ENCODE peak calls at places on chromosomes 3 and 15, in eight cellular contexts. Q, R, W, I, C, T, M and Y are unnamed samples.

GRCh38 chr3:13626915-13627460 is 78.1 kb downstream of the FBLN2 start:
- DNase-seq in C (no peak), Q (no peak), I (no peak), R (no peak), W (no peak), T (no peak), M (no peak), Y (no peak)

GRCh38 chr3:50008931-50009330 is 69.0 kb downstream of the RBM6 start:
- DNase-seq in M (no peak), C (no peak), I (peak; percentile 4), W (no peak), R (peak; percentile 58), Q (no peak), T (no peak), Y (no peak)

GRCh38 chr3:184085389-184085852 is 11.4 kb upstream of the HTR3E start:
- DNase-seq in R (peak; percentile 36), M (no peak), T (no peak), W (no peak), C (no peak), I (peak; percentile 21), Q (no peak), Y (no peak)

GRCh38 chr15:32671339-32672325 is 30.1 kb downstream of the SCG5 start:
- DNase-seq in I (no peak), T (no peak), M (no peak), W (no peak), C (no peak), R (no peak), Q (no peak), Y (no peak)

GRCh38 chr3:10505050-10505790 is at the start of gene ATP2B2:
- DNase-seq in Q (no peak), I (no peak), T (no peak), M (no peak), W (no peak), C (peak; percentile 61), R (no peak), Y (no peak)

GRCh38 chr3:8900065-8900464 is 63.2 kb downstream of the RAD18 start:
- DNase-seq in W (no peak), M (no peak), R (peak; percentile 47), I (no peak), Q (no peak), C (no peak), T (no peak), Y (no peak)

GRCh38 chr3:34237946-34238345 is 439.5 kb downstream of the PDCD6IP start:
- DNase-seq in W (no peak), I (no peak), M (no peak), Q (no peak), C (no peak), T (no peak), R (no peak), Y (no peak)

GRCh38 chr15:50531763-50532162 is 14.7 kb downstream of the USP50 start:
- DNase-seq in Q (no peak), W (no peak), T (no peak), R (peak; percentile 41), C (no peak), I (no peak), M (no peak), Y (no peak)

GRCh38 chr3:37456270-37456708 is 281.9 kb upstream of the LRRFIP2 start:
- DNase-seq in C (no peak), M (no peak), I (no peak), Q (peak; percentile 84), W (peak; percentile 92), R (no peak), T (no peak), Y (no peak)

GRCh38 chr3:150293401-150294001 is 114.6 kb upstream of the TSC22D2 start:
- DNase-seq in C (no peak), I (no peak), R (peak; percentile 81), T (no peak), M (no peak), W (no peak), Q (no peak), Y (no peak)

DNA sequence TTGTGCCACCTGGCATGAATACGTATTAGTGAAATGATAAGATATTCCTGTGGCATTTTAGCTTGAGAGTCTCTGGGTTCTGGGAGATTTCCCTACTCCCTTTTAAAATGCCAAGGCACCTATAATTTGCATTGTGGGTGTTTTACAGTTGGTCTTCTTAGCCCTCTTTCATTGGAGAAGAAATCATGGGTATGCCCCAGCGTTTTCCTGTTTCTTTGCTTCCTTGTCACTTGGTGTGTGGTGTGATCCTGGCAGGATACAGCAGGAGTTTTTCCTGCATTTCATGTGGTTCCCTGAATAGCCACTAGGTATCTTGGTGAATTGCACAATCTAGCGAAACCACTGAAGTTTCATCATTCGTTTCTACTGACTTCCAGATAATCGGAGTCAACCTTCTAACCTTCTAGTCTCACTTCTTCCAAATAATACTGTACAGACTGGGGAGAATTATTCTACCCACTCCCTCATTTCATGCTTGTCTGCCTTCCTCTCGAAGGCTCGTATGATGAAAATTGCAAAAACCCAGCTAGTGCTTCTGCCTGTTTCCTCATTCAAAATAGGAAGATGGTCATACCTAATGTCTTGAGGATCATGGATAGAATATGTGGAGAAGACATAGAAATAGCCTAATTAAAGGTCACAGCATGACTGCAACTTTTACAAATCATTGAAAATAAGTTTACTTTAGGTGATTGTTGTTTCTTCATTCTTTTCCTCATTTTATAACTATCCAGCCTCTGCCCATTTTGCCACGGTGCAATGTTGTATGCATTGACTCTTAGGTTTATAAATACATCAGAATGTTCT is 2.7 kb downstream of the BHLHE40 start:
- DNase-seq in R (peak; percentile 81), C (no peak), I (peak; percentile 90), Q (no peak), T (peak; percentile 37), M (no peak), W (no peak), Y (no peak)
- TF ChIP-seq CTCF in R (peak; percentile 43), C (peak; percentile 48), I (no peak), Q (peak; percentile 33), T (peak; percentile 14), M (peak; percentile 95), W (no peak), Y (no peak)

DNA sequence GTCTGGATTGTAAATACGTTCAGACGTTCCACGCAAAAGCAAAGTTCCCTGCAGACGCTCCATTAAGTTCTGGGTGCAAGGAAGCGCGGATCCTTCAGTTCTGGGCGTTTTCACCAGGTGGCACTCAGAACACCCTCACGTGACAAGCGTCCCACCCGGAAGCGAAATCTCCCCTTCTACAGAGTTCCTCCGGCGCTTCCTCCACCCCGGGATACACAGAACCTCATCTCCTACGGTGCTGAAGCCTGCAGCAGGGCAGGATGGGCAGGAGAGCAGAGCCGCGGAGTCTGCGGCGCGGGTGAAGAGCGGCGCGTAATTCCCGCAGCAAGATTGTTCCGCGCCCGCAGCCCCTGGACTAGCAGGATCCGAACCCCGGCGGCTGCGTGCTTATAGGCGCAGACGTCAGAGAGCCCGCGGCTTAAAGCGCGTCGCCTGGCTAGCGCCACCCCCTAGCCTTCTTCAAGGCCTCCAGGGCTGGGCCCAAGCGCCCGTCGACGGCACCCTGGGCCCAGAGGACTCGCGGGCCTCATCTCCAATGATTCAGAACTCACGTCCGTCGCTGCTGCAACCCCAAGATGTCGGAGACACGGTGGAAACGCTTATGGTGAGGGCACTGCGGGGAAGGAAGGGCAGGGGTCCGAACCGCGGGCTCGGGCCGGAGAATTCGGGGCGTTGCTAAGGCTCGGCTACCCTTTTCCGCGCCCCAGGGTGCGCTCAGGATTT is at the start of gene SLC25A38:
- DNase-seq in C (peak; percentile 88), W (peak; percentile 82), R (peak; percentile 85), M (peak; percentile 60), T (peak; percentile 77), I (peak; percentile 94), Q (peak; percentile 67), Y (peak; percentile 46)
- TF ChIP-seq CTCF in C (peak; percentile 39), W (peak; percentile 37), R (peak; percentile 30), M (no peak), T (no peak), I (peak; percentile 15), Q (peak; percentile 41), Y (no peak)

DNA sequence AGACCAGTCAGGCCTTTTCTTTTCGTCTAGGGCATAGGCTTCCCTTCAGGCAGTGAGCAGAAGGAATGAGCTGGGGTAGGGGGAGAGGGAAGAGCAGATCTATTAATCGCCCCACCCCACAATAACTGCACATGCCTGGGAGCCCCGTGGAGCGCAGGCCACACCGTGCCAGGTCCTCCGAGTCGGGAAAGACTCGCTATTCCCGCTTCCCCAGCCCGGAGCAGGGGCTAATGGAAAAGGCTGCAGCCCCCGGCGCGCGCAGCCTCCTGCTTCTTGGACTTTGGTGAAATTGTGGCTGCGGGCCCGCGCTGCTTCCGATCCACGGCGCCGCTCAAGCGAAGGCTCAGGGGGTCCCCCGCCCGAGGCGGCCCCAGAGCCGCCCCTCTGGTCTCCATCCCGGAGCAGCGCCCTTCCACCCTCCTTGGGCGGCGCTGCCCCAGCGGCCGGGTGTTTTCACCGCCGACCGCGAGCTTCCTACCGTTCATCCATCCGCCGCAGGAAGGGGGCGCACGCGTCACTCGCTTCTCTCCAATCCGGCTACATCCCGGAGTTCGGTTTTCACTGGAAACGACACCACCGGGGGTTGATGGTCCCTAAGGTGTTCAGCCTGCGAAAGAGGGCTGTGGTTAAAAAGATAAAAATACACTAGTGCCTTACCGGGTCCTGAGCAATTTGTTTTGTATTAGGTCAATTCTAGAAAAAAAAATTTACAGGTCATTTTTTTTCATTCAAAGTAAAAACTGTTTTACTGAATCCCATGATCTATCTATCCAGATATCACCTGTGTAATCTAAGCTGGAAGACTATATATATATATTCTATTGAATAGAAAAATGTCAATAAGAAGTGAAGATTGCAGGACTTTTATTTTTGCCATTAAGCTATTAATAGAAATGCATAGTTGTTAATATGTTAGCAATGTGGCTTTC is 4.4 kb upstream of the SYNM start:
- DNase-seq in M (peak; percentile 87), I (peak; percentile 81), T (peak; percentile 74), W (peak; percentile 82), Q (peak; percentile 85), C (peak; percentile 85), R (peak; percentile 63), Y (peak; percentile 58)
- TF ChIP-seq CTCF in M (peak; percentile 71), I (peak; percentile 95), T (peak; percentile 70), W (peak; percentile 93), Q (peak; percentile 87), C (peak; percentile 89), R (peak; percentile 86), Y (no peak)

GRCh38 chr15:70098170-70098460 is 398 bp upstream of the TLE3 start:
- DNase-seq in R (no peak), C (no peak), M (no peak), W (no peak), I (no peak), T (no peak), Q (no peak), Y (no peak)
- TF ChIP-seq CTCF in R (no peak), C (no peak), M (no peak), W (no peak), I (no peak), T (no peak), Q (no peak), Y (no peak)

DNA sequence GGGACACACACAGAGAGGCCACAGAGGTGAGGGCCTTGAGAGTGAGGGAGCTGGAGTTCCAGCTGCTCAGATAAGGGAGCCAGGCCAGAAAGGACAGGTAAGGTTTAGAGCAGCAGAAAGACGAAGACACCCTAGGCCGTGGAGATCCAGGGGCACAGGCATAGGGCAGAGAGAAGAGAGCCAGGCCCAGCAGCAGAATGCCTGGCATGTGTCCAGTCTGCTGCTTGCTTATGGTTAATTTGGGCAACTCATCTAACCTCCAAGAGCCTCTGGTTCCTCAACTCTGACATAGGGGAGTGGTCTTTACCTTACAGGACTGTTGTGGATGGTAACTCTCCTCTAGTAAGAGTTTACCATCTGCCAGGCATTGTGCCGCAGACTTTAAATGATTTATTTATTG is 35.9 kb downstream of the STARD5 start:
- DNase-seq in M (no peak), T (no peak), R (no peak), W (no peak), C (no peak), Q (no peak), I (no peak), Y (no peak)
- TF ChIP-seq CTCF in M (no peak), T (no peak), R (no peak), W (no peak), C (no peak), Q (no peak), I (no peak), Y (no peak)